ENCODE peak calls at places on chromosome 14, in four cellular contexts. U, T, W and E are unnamed samples.

GRCh38 chr14:105891631-105892452 is 365.5 kb downstream of the TMEM121 start:
- DNase-seq in U (peak; percentile 18), T (no peak), W (peak; percentile 2), E (no peak)

GRCh38 chr14:55794655-55795583 is 214.9 kb downstream of the KTN1 start:
- DNase-seq in U (no peak), T (peak; percentile 33), W (no peak), E (no peak)

GRCh38 chr14:75522224-75522764 is at the start of gene BATF:
- DNase-seq in U (no peak), T (no peak), W (no peak), E (no peak)

GRCh38 chr14:63212209-63212608 is 8.0 kb downstream of the RHOJ start:
- DNase-seq in U (no peak), T (no peak), W (no peak), E (no peak)

GRCh38 chr14:97943619-97944018 is 1146.4 kb downstream of the VRK1 start:
- DNase-seq in U (no peak), T (no peak), W (no peak), E (no peak)

GRCh38 chr14:93049867-93050331 is 65.8 kb downstream of the ITPK1 start:
- DNase-seq in U (peak; percentile 37), T (no peak), W (peak; percentile 38), E (peak; percentile 57)

GRCh38 chr14:75972729-75973480 is 8.9 kb downstream of the TGFB3 start:
- DNase-seq in U (no peak), T (no peak), W (no peak), E (no peak)

GRCh38 chr14:53793790-53794560 is 162.7 kb downstream of the BMP4 start:
- DNase-seq in U (no peak), T (no peak), W (no peak), E (peak; percentile 89)

GRCh38 chr14:63752449-63753169 is 24.7 kb upstream of the SGPP1 start:
- DNase-seq in U (no peak), T (peak; percentile 58), W (peak; percentile 47), E (no peak)

GRCh38 chr14:23436327-23437141 is 1.1 kb upstream of the MYH7 start:
- DNase-seq in U (no peak), T (no peak), W (peak; percentile 57), E (peak; percentile 90)

GRCh38 chr14:64708148-64709004 is 4.2 kb downstream of the PLEKHG3 start:
- DNase-seq in U (peak; percentile 54), T (peak; percentile 44), W (peak; percentile 75), E (peak; percentile 60)

GRCh38 chr14:23327947-23328744 is 6.9 kb downstream of the PABPN1 start:
- DNase-seq in U (peak; percentile 48), T (peak; percentile 80), W (peak; percentile 84), E (peak; percentile 76)

GRCh38 chr14:56216631-56217379 is 98.6 kb downstream of the PELI2 start:
- DNase-seq in U (peak; percentile 68), T (peak; percentile 28), W (peak; percentile 68), E (peak; percentile 63)

GRCh38 chr14:88791629-88792571 is 853 bp downstream of the EML5 start:
- DNase-seq in U (no peak), T (no peak), W (peak; percentile 34), E (peak; percentile 34)

GRCh38 chr14:59187802-59188460 is 536 bp upstream of the DAAM1 start:
- DNase-seq in U (peak; percentile 60), T (no peak), W (peak; percentile 32), E (peak; percentile 24)

GRCh38 chr14:59189281-59189821 is 884 bp downstream of the DAAM1 start:
- DNase-seq in U (no peak), T (peak; percentile 18), W (peak; percentile 47), E (peak; percentile 40)

GRCh38 chr14:103372017-103372416 is 13.2 kb upstream of the MARK3 start:
- DNase-seq in U (no peak), T (no peak), W (no peak), E (no peak)

GRCh38 chr14:21768116-21768874 is 94.7 kb upstream of the OR4E1 start:
- DNase-seq in U (no peak), T (peak; percentile 1), W (no peak), E (no peak)

GRCh38 chr14:50823763-50824636 is 7.0 kb downstream of the NIN start:
- DNase-seq in U (no peak), T (no peak), W (peak; percentile 68), E (no peak)

GRCh38 chr14:34036319-34036761 is 85.5 kb upstream of the EGLN3 start:
- DNase-seq in U (no peak), T (no peak), W (no peak), E (no peak)

GRCh38 chr14:33661071-33661470 is 289.8 kb downstream of the EGLN3 start:
- DNase-seq in U (no peak), T (no peak), W (no peak), E (no peak)

GRCh38 chr14:55913324-55914035 is 204.7 kb upstream of the PELI2 start:
- DNase-seq in U (peak; percentile 71), T (peak; percentile 56), W (no peak), E (peak; percentile 3)

GRCh38 chr14:91834571-91834970 is 32.8 kb downstream of the TC2N start:
- DNase-seq in U (no peak), T (no peak), W (no peak), E (no peak)

GRCh38 chr14:104601786-104602185 is 2.8 kb downstream of the TMEM179 start:
- DNase-seq in U (no peak), T (peak; percentile 2), W (no peak), E (no peak)

GRCh38 chr14:103442288-103442687 is 57.1 kb downstream of the MARK3 start:
- DNase-seq in U (no peak), T (peak; percentile 78), W (no peak), E (no peak)

GRCh38 chr14:97456958-97457357 is 659.8 kb downstream of the VRK1 start:
- DNase-seq in U (no peak), T (no peak), W (no peak), E (no peak)

GRCh38 chr14:83044001-83044400 is 1510.3 kb upstream of the SEL1L start:
- DNase-seq in U (no peak), T (no peak), W (no peak), E (no peak)

GRCh38 chr14:103528158-103528511 is 861 bp upstream of the TRMT61A start:
- DNase-seq in U (no peak), T (no peak), W (peak; percentile 51), E (peak; percentile 69)

GRCh38 chr14:23640524-23641141 is 4.5 kb downstream of the DHRS2 start:
- DNase-seq in U (peak; percentile 38), T (peak; percentile 49), W (peak; percentile 37), E (peak; percentile 20)

DNA sequence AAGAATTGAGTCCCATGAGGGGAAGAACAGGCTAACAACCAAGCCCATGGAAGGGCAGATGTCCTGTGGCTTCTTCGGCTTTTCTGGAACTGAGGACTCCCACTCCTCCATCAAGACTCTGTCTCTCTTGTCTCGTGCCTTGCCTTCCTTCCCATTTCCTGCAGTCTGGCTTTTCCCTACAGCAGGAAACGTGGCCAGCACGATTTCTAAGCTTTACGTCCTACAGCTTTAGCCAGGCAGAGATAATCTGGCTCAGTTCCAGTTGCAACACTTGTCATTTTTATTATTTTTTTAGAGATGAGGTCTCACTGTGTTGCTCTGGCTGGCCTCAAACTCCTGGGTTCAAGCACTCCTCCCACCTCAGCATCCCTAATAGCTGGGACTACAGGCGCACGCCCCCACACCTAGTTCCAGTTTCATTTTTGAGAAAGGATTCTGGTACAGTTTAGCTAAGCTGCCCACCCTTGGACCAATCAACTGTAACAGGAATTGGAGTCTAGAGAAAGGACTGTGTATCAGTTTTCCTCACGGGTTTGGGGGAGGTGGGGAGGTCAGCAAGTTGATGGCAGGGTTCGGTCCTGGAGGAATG is 19.9 kb downstream of the CALM1 start:
- DNase-seq in U (no peak), T (no peak), W (no peak), E (no peak)
- TF ChIP-seq POLR2A in U (no peak), T (no peak), W (no peak), E (no peak)

DNA sequence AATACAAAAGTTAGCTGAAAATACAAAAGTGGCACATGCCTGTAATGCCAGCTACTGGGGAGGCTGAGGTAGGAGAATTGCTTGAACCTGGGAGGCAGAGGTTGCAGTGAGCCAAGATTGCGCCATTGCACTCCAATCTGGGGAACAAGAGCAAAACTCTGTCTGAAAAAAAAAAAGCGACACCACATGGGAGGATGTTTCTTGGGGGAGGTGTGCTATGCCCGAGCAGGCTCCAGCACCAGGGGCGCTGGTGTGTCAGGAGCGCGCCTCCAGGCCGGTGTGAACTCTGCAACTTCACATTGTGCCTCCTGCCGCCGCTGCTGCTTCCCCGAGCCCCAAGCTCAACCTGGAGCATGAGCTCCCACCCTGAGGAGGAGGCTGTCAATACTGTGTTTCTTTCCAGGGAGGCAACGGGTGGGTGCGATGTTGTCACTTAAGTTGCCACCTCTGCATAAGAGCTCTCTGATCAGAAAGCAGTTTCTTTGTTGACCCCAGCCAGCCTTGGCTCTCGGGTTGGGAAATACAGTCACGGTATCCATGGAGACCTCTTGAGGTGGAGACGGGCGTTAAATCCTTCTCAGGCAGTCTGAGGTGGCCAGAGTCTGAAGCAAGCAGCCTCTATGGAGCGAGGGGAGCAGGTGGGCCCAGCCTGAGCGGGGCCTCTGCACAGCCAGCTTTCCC is 18.9 kb downstream of the DEGS2 start:
- DNase-seq in U (no peak), T (peak; percentile 20), W (peak; percentile 42), E (peak; percentile 79)
- TF ChIP-seq CTCF in U (no peak), T (peak; percentile 26), W (peak; percentile 20), E (peak; percentile 58)

DNA sequence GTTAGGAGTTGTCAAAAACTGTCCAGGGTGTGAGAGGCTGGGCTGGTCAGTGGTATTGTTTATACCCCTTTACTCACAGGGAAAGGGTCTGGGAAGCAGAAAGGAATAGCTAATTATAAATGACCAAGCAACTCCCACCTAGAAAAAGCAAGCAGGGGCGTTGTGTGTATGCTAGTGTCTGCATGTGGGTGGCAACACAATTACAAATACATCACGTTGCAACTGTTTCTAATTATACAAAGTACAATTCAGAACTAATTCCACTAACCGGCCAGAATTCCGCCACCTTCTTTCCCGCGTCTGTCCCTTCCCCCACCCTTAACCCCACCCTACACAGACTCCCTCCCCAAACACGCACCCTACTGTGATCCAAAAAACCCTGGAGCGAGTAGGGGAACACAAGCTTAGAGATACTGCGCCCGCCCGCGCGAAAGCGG is 2.2 kb downstream of the DPF3 start:
- DNase-seq in U (no peak), T (no peak), W (no peak), E (no peak)
- H3K4me3 ChIP-seq in U (peak overlapping the region; percentile 84), T (peak overlapping the region; percentile 76), W (peak overlapping the region; percentile 63), E (peak overlapping the region; percentile 57)

DNA sequence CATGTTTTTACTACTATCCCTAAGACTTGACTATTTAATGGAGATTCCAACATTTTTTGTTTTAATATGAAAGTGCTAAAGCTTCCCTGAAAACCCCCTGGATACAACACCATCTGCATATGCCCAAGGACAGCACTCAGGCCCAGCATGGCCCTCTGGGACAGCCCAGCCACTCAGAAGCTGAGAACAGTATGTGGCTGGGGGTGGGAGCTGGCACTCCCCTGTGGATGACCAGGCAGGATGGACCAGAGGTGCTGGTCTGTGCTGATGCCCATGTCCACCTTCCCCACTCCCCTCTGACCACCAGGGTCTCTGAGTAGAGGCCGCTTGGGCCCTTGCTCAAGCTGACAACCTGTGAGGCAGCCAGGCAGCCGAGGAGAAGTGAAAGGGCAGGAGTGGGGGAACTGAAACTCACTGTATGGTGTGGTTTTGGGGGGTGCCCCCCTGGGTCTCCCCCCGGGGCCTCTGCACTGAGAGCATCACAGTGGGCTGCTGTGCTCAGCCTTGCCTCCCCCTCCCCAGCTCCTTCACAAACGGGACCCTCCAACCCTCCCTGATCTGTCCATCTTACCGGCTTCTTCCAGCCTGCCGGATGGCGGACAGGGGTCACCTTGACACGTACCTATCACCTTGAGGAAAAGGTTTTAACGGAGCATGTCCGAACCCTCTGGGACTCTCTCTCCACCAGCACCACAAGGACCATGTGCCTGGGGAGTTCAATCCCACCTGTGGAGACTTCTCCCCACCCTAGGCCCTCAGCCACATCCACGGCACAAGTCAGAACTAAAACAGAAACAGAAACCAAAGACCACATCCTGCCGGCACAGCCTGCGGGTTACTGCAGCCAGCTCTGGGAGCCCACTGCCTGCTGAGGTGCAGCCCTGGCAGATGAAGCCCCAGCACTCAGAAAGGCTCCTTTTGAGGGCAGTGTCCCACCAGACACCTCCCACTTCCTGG is at the start of gene TMEM229B:
- DNase-seq in U (peak; percentile 35), T (no peak), W (peak; percentile 19), E (peak; percentile 15)
- TF ChIP-seq POLR2A in U (no peak), T (no peak), W (no peak), E (no peak)